ENCODE peak calls at places on chromosomes 6 and 20, in six cellular contexts. O is activated B cell treated with CpG ODN at 0.5 μM for 24 hours, T is H7, Q is GDM1, I is GM23248, H is T1000. J is an unnamed sample.

GRCh38 chr6:45663181-45664180 is 285.7 kb upstream of the SUPT3H start:
- DNase-seq in Q (no peak), O (peak; percentile 45), T (peak; percentile 87), I (peak; percentile 77), H (no peak), J (peak; percentile 34)

GRCh38 chr6:160766657-160767018 is 64.6 kb downstream of the PLG start:
- DNase-seq in I (no peak), T (no peak), O (no peak), Q (no peak), H (no peak), J (no peak)

GRCh38 chr20:38893485-38894090 is 32.6 kb upstream of the FAM83D start:
- DNase-seq in O (peak; percentile 76), Q (peak; percentile 59), H (no peak), I (peak; percentile 63), T (peak; percentile 96), J (peak; percentile 86)

GRCh38 chr20:39823239-39823638 is 861.1 kb downstream of the DHX35 start:
- DNase-seq in H (peak; percentile 81), T (no peak), I (peak; percentile 93), Q (no peak), O (no peak), J (no peak)

GRCh38 chr6:111631930-111632460 is 26.3 kb upstream of the TRAF3IP2 start:
- DNase-seq in Q (no peak), O (no peak), I (no peak), H (no peak), T (peak; percentile 64), J (no peak)

GRCh38 chr6:46510656-46511055 is 19.4 kb upstream of the RCAN2 start:
- DNase-seq in H (no peak), Q (no peak), I (peak; percentile 66), T (no peak), O (no peak), J (no peak)

GRCh38 chr6:5023923-5024322 is 20.1 kb upstream of the RPP40 start:
- DNase-seq in O (no peak), I (no peak), Q (no peak), T (no peak), H (no peak), J (no peak)

GRCh38 chr6:132964868-132965382 is 150.6 kb downstream of the RPS12 start:
- DNase-seq in H (no peak), O (no peak), Q (no peak), T (no peak), I (no peak), J (no peak)

GRCh38 chr6:150590448-150590847 is 9.2 kb upstream of the PLEKHG1 start:
- DNase-seq in I (no peak), O (no peak), Q (no peak), T (no peak), H (no peak), J (no peak)

GRCh38 chr20:25549866-25550477 is 35.4 kb downstream of the NINL start:
- DNase-seq in O (no peak), T (peak; percentile 5), Q (no peak), H (no peak), I (peak; percentile 64), J (no peak)

GRCh38 chr6:4381379-4381778 is 246.0 kb upstream of the ECI2 start:
- DNase-seq in I (peak; percentile 63), H (no peak), Q (no peak), O (no peak), T (no peak), J (no peak)

GRCh38 chr6:158803733-158804143 is 15.4 kb downstream of the EZR start:
- DNase-seq in Q (peak; percentile 56), H (no peak), O (no peak), I (no peak), T (no peak), J (no peak)

GRCh38 chr6:169343886-169344525 is 90.4 kb upstream of the THBS2 start:
- DNase-seq in H (no peak), O (no peak), T (no peak), Q (no peak), I (no peak), J (no peak)

GRCh38 chr6:137248702-137249101 is 29.5 kb upstream of the IFNGR1 start:
- DNase-seq in O (no peak), Q (no peak), I (no peak), T (no peak), H (no peak), J (no peak)

GRCh38 chr20:17854307-17854903 is 114.2 kb downstream of the SNX5 start:
- DNase-seq in Q (no peak), T (peak; percentile 77), O (no peak), I (peak; percentile 57), H (no peak), J (no peak)

GRCh38 chr20:9460518-9460917 is 53.9 kb upstream of the LAMP5 start:
- DNase-seq in O (no peak), T (no peak), H (no peak), Q (no peak), I (peak; percentile 47), J (no peak)

GRCh38 chr6:40371621-40372020 is 215.5 kb downstream of the LRFN2 start:
- DNase-seq in O (no peak), T (no peak), Q (no peak), H (no peak), I (no peak), J (no peak)

GRCh38 chr6:30687659-30688431 is 1.4 kb upstream of the PPP1R18 start:
- DNase-seq in T (no peak), H (no peak), O (no peak), Q (no peak), I (peak; percentile 78), J (no peak)